ENCODE peak calls at places on chromosomes 5 and 9, in seven cellular contexts. F is gastrocnemius medialis, S is heart left ventricle, U is prostate gland, N is stomach, R is IMR-90, H is ovary. A is an unnamed sample. For H3K4me1, the result is how much of the 10 kb centered on the place peaks cover.

GRCh38 chr9:127751269-127752054 is 16.4 kb upstream of the TOR2A start:
- DNase-seq in F (no peak), S (no peak), U (no peak), N (no peak), R (no peak), H (peak), A (no peak)

GRCh38 chr9:34547960-34548603 is 25.3 kb upstream of the ENHO start:
- DNase-seq in F (peak), S (peak), U (peak), N (peak), R (peak), H (peak), A (peak)

GRCh38 chr9:88746744-88747398 is 211.9 kb downstream of the NXNL2 start:
- DNase-seq in F (no peak), S (no peak), U (no peak), N (no peak), R (no peak), H (no peak), A (no peak)

GRCh38 chr5:97618721-97619120 is 435.7 kb upstream of the RIOK2 start:
- DNase-seq in F (no peak), S (no peak), U (no peak), N (no peak), R (no peak), H (no peak), A (no peak)

GRCh38 chr5:112784726-112785125 is 47.0 kb downstream of the APC start:
- DNase-seq in F (no peak), S (no peak), U (no peak), N (no peak), R (peak), H (no peak), A (no peak)

GRCh38 chr9:26356491-26356890 is 536.1 kb downstream of the CAAP1 start:
- DNase-seq in F (no peak), S (no peak), U (no peak), N (no peak), R (no peak), H (no peak), A (no peak)

GRCh38 chr5:9456435-9457042 is 89.3 kb downstream of the SEMA5A start:
- DNase-seq in F (no peak), S (no peak), U (no peak), N (no peak), R (peak), H (no peak), A (no peak)

GRCh38 chr5:165209101-165209727 is 1703.8 kb downstream of the MAT2B start:
- DNase-seq in F (no peak), S (no peak), U (no peak), N (no peak), R (peak), H (no peak), A (no peak)

GRCh38 chr5:170151105-170151831 is 45.6 kb downstream of the FOXI1 start:
- DNase-seq in F (no peak), S (peak), U (peak), N (no peak), R (peak), H (peak), A (no peak)

GRCh38 chr5:118857700-118858099 is 130.6 kb downstream of the DTWD2 start:
- DNase-seq in F (no peak), S (no peak), U (no peak), N (no peak), R (peak), H (no peak), A (no peak)

GRCh38 chr5:157266286-157267007 is 524 bp downstream of the CYFIP2 start:
- DNase-seq in F (no peak), S (no peak), U (no peak), N (peak), R (no peak), H (no peak), A (peak)

GRCh38 chr5:142521706-142522105 is 164.2 kb downstream of the FGF1 start:
- DNase-seq in F (no peak), S (no peak), U (no peak), N (no peak), R (peak), H (no peak), A (peak)

GRCh38 chr9:70701163-70701562 is 286.7 kb upstream of the KLF9 start:
- DNase-seq in F (no peak), S (no peak), U (no peak), N (no peak), R (no peak), H (no peak), A (no peak)

GRCh38 chr5:179771496-179771895 is 22.3 kb upstream of the LTC4S start:
- DNase-seq in F (no peak), S (no peak), U (no peak), N (no peak), R (no peak), H (no peak), A (no peak)

GRCh38 chr9:31153250-31153840 is 1231.1 kb upstream of the ACO1 start:
- DNase-seq in F (no peak), S (no peak), U (no peak), N (no peak), R (no peak), H (no peak), A (no peak)

GRCh38 chr9:98128316-98128715 is 9.3 kb upstream of the TRIM14 start:
- DNase-seq in F (no peak), S (no peak), U (no peak), N (no peak), R (no peak), H (no peak), A (no peak)

GRCh38 chr9:10729225-10729624 is 116.4 kb upstream of the PTPRD start:
- DNase-seq in F (no peak), S (no peak), U (no peak), N (no peak), R (no peak), H (no peak), A (no peak)

GRCh38 chr9:110969971-110970381 is 68.3 kb downstream of the LPAR1 start:
- DNase-seq in F (no peak), S (no peak), U (no peak), N (no peak), R (peak), H (no peak), A (no peak)

GRCh38 chr5:181194489-181195248 is 10.3 kb downstream of the TRIM7 start:
- DNase-seq in F (no peak), S (peak), U (no peak), N (no peak), R (no peak), H (peak), A (peak)

GRCh38 chr5:30808996-30809395 is 384.5 kb upstream of the CDH6 start:
- DNase-seq in F (no peak), S (no peak), U (no peak), N (no peak), R (peak), H (no peak), A (no peak)

GRCh38 chr9:108756746-108757490 is 98.9 kb downstream of the ACTL7B start:
- DNase-seq in F (no peak), S (no peak), U (no peak), N (no peak), R (no peak), H (no peak), A (no peak)

GRCh38 chr5:39678533-39678932 is 253.8 kb upstream of the DAB2 start:
- DNase-seq in F (no peak), S (no peak), U (no peak), N (no peak), R (no peak), H (no peak), A (no peak)
- TF ChIP-seq POLR2A in F (no peak), S (no peak), U (no peak), N (no peak), R (no peak), H (no peak), A (no peak)

GRCh38 chr9:130938652-130939404 is at the start of gene FIBCD1:
- DNase-seq in F (no peak), S (no peak), U (no peak), N (no peak), R (peak), H (no peak), A (no peak)

GRCh38 chr9:130938184-130938651 is 829 bp downstream of the FIBCD1 start:
- DNase-seq in F (no peak), S (no peak), U (no peak), N (no peak), R (no peak), H (no peak), A (no peak)

GRCh38 chr9:130940693-130941576 is 1.9 kb upstream of the FIBCD1 start:
- DNase-seq in F (peak), S (peak), U (peak), N (peak), R (peak), H (peak), A (peak)

GRCh38 chr9:130940023-130940549 is 1.0 kb upstream of the FIBCD1 start:
- DNase-seq in F (no peak), S (no peak), U (no peak), N (no peak), R (no peak), H (no peak), A (no peak)

DNA sequence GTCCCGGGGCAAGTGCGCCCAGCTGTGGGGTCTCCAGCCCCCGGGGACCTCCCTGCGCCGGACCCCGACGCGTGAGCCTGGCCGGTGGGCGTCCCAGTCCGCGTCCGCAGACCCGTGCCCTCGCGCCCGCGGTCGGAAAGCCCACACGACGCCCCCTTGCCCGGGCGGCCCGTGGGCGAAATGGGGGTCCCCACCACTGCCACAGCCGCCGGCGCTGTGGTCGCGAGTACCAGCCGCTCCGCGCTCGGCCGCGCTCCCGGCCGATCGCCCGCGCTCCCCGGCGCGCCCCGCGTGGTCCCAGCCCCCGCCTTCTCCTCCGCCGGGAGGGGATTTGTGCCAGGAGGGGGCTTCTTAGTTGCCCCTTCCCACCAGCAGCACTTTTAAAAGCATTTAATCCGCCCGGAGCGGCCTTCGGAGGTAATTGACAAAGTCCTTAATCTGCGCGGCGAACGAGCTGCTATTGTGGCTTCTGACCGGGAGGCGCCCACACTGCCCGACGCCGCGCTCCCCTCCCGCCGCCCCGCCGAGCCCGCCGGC is 426 bp upstream of the FIBCD1 start:
- DNase-seq in F (no peak), S (no peak), U (no peak), N (no peak), R (peak), H (no peak), A (no peak)
- H3K4me1 ChIP-seq in F (under half), S (under half), U (under half), N (under half), R (under half), H (under half), A (under half)

DNA sequence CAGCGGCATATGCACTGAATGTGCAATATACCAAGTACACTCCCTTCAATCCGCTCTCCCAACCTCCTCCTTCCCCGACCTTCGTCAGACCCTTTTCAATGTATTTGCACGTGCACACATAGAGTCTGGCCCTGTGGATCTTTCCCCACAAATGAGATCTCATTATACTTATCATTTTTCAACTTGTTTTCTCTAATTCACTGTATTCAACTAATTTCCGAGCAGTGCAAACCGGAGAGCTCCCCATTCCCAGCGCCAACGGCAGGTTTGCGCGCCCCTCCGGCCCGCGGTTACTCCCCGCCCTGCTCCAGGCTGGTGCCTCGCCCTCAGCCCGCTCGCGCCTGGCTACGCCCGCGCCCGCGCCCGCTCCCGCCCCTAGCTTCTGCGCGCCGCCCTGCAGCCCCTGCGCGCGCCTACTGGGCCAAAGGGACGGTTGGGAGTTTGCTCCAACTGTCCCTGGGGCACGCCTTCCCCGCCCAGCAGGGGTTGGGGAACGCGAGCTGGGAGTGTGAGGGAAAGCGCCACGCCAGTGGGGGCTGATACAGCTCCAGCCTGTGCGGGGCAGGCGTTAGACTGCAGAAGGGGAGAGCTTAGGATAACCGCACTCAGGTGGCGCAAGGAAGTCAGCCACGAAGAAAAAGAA is 3.3 kb upstream of the CDC20B start:
- DNase-seq in F (no peak), S (peak), U (no peak), N (peak), R (no peak), H (peak), A (peak)
- TF ChIP-seq CTCF in F (peak), S (peak), U (peak), N (peak), R (peak), H (no peak), A (peak)

DNA sequence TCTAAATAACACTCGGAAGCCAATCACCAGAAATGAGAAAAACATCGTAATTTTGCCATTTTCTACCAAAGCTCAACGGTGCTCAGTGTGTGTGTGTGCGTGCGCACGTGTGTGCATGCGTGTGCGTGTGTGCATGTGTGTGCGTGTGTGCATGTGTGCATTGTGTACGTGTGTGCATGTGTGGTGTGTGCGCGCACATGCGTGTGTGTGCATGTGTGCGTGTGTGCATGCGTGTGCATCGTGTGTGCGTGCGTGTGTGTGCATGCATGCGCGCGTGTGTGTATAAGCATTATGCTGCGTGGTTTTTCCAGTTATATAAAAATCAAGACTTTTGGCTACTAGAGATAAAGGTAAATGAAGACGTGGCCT is 165.0 kb downstream of the DAB2IP start:
- DNase-seq in F (no peak), S (no peak), U (no peak), N (no peak), R (no peak), H (no peak), A (no peak)
- TF ChIP-seq POLR2A in F (no peak), S (no peak), U (no peak), N (no peak), R (no peak), H (no peak), A (no peak)

GRCh38 chr5:151661968-151662732 is 24.6 kb downstream of the SPARC start:
- DNase-seq in F (no peak), S (no peak), U (no peak), N (no peak), R (no peak), H (no peak), A (no peak)
- H3K4me1 ChIP-seq in F (under half), S (half or more), U (under half), N (under half), R (under half), H (under half), A (under half)

GRCh38 chr9:109926321-109926959 is 146.4 kb downstream of the PALM2AKAP2 start:
- DNase-seq in F (no peak), S (no peak), U (no peak), N (no peak), R (no peak), H (no peak), A (no peak)

GRCh38 chr9:109935406-109936087 is 155.5 kb downstream of the PALM2AKAP2 start:
- DNase-seq in F (no peak), S (no peak), U (no peak), N (no peak), R (no peak), H (no peak), A (no peak)

GRCh38 chr9:109934499-109935214 is 154.7 kb downstream of the PALM2AKAP2 start:
- DNase-seq in F (no peak), S (no peak), U (no peak), N (no peak), R (peak), H (no peak), A (no peak)

GRCh38 chr9:109925810-109926209 is 145.8 kb downstream of the PALM2AKAP2 start:
- DNase-seq in F (no peak), S (no peak), U (no peak), N (no peak), R (no peak), H (no peak), A (peak)

DNA sequence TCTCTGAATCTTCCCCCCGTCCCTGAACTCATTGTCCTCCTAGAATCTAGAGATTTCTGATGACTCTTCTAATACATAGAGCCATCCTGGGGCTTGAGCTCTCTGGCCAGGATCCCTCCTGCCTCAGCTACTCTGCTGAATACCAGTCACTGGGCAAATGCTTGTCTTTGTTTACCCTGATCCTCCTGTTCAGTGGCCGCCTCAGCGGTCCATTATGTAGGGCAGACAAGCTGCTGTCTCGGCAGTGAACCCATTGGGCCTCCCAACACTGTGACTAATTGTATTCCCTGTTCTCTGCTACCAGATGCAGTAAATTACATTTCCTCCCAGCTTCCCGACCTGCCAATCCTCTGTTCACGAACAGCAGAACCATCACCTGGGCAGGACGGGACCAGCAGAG is 151.6 kb downstream of the PALM2AKAP2 start:
- DNase-seq in F (no peak), S (no peak), U (no peak), N (no peak), R (no peak), H (no peak), A (no peak)
- TF ChIP-seq CTCF in F (no peak), S (no peak), U (no peak), N (no peak), R (no peak), H (no peak), A (no peak)

GRCh38 chr9:68706579-68707201 is 1.6 kb downstream of the PIP5K1B start:
- DNase-seq in F (no peak), S (no peak), U (no peak), N (no peak), R (no peak), H (no peak), A (no peak)

GRCh38 chr9:68703672-68704071 is 1.4 kb upstream of the PIP5K1B start:
- DNase-seq in F (no peak), S (no peak), U (no peak), N (no peak), R (no peak), H (no peak), A (no peak)

GRCh38 chr9:68704498-68704803 is 589 bp upstream of the PIP5K1B start:
- DNase-seq in F (no peak), S (no peak), U (no peak), N (no peak), R (no peak), H (no peak), A (no peak)

GRCh38 chr9:68705636-68706578 is 867 bp downstream of the PIP5K1B start:
- DNase-seq in F (no peak), S (peak), U (no peak), N (no peak), R (no peak), H (no peak), A (no peak)

DNA sequence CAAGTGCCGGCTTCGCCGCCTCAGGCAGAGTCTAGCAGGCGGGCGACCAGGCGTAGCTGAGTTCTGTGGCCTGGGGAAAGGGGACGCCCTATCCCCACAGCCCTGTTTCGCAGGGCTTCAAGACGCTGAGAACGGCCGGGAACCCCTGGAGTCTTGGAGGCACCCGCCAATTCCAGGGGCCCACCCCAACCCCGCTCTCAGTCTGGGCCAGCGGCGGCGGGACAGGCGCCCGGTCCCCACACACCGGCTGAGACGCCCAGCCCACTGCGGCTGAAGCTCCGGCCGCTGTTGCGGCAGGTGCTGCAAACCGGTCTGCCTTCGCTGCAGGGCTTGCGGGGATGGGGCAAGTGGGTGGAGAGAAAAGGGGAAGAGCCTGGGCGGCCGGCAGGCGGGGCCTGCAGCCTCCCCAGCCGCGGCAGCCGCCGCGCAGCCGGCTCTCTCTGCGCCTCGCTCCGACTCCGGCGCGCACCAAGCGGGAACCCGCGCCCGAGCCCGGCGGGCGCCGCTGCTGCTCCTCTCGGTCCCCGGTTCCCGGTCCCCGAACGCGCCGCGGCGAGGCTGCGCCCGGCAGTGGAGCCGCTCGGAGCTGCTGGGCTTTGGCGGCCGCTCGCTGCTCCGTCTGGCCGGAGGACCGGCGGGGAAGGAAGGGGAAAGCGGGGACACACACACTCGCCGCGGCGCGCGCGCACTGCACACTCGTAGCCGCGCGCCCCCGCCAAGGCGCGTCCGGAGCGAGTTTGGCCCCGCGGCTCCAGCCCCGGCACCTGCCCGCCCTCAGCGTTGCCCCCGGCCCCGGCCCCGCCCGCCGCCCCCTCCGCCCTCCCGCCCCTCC is at the start of gene PIP5K1B:
- DNase-seq in F (peak), S (peak), U (peak), N (peak), R (peak), H (peak), A (peak)
- TF ChIP-seq POLR2A in F (peak), S (peak), U (peak), N (peak), R (no peak), H (no peak), A (no peak)

GRCh38 chr9:133060417-133060841 is 1.4 kb upstream of the CEL start:
- DNase-seq in F (no peak), S (no peak), U (no peak), N (no peak), R (no peak), H (no peak), A (no peak)
- H3K4me1 ChIP-seq in F (under half), S (under half), U (under half), N (under half), R (under half), H (under half), A (under half)

A was measured in right lobe of liver.